ENCODE peak calls at places on chromosomes 4 and X, in six cellular contexts. Y is tibial artery, Q is neural crest cell, N is cardiac fibroblast, O is keratinocyte, T is fibroblast of the aortic adventitia. J is an unnamed sample.

GRCh38 chrX:151870603-151871002 is 42.1 kb upstream of the MAGEA4 start:
- DNase-seq in Y (no peak), Q (no peak), N (peak; percentile 85), O (no peak), T (peak; percentile 91), J (peak; percentile 13)

GRCh38 chrX:136209016-136209738 is 42.0 kb downstream of the MAP7D3 start:
- DNase-seq in Y (peak; percentile 77), Q (peak; percentile 8), N (peak; percentile 78), O (no peak), T (peak; percentile 75), J (no peak)

GRCh38 chr4:39642885-39643550 is 4.4 kb upstream of the SMIM14 start:
- DNase-seq in Y (no peak), Q (no peak), N (peak; percentile 65), O (no peak), T (peak; percentile 35), J (no peak)

GRCh38 chr4:10015140-10015753 is 6.0 kb downstream of the SLC2A9 start:
- DNase-seq in Y (no peak), Q (peak; percentile 36), N (peak; percentile 76), O (no peak), T (peak; percentile 57), J (peak; percentile 27)

GRCh38 chr4:15021301-15021700 is 19.0 kb downstream of the CPEB2 start:
- DNase-seq in Y (no peak), Q (no peak), N (no peak), O (no peak), T (no peak), J (no peak)

GRCh38 chr4:169253904-169254303 is 16.9 kb downstream of the SH3RF1 start:
- DNase-seq in Y (no peak), Q (no peak), N (peak; percentile 56), O (no peak), T (peak; percentile 82), J (peak; percentile 83)

GRCh38 chr4:95155759-95156451 is 392.9 kb downstream of the UNC5C start:
- DNase-seq in Y (no peak), Q (no peak), N (peak; percentile 49), O (no peak), T (peak; percentile 42), J (no peak)

GRCh38 chr4:130233377-130234047 is 1137.6 kb downstream of the C4orf33 start:
- DNase-seq in Y (no peak), Q (no peak), N (peak; percentile 10), O (no peak), T (peak; percentile 12), J (peak; percentile 3)

GRCh38 chrX:7233632-7234406 is 85.9 kb upstream of the PUDP start:
- DNase-seq in Y (no peak), Q (no peak), N (peak; percentile 0), O (no peak), T (peak; percentile 4), J (peak; percentile 0)

GRCh38 chrX:15643786-15644559 is 20.6 kb downstream of the CLTRN start:
- DNase-seq in Y (no peak), Q (no peak), N (no peak), O (no peak), T (no peak), J (no peak)

GRCh38 chr4:118774321-118774720 is 61.6 kb downstream of the SEC24D start:
- DNase-seq in Y (no peak), Q (no peak), N (no peak), O (no peak), T (no peak), J (no peak)

GRCh38 chrX:6226053-6226645 is 2.5 kb downstream of the NLGN4X start:
- DNase-seq in Y (no peak), Q (peak; percentile 66), N (no peak), O (no peak), T (no peak), J (no peak)

GRCh38 chrX:129981752-129982299 is 609 bp upstream of the BCORL1 start:
- DNase-seq in Y (peak; percentile 61), Q (no peak), N (no peak), O (no peak), T (no peak), J (no peak)

GRCh38 chr4:86957214-86957613 is 22.4 kb downstream of the AFF1 start:
- DNase-seq in Y (no peak), Q (no peak), N (peak; percentile 72), O (no peak), T (peak; percentile 86), J (peak; percentile 79)

GRCh38 chrX:2320580-2321327 is 180.0 kb downstream of the DHRSX start:
- DNase-seq in Y (no peak), Q (peak; percentile 16), N (peak; percentile 71), O (no peak), T (peak; percentile 58), J (peak; percentile 13)

GRCh38 chrX:117291760-117292159 is 824.9 kb downstream of the KLHL13 start:
- DNase-seq in Y (no peak), Q (no peak), N (no peak), O (no peak), T (no peak), J (no peak)

GRCh38 chr4:161498155-161498554 is 665.6 kb downstream of the FSTL5 start:
- DNase-seq in Y (no peak), Q (no peak), N (no peak), O (no peak), T (no peak), J (no peak)

GRCh38 chr4:97938141-97938540 is 205.1 kb downstream of the STPG2 start:
- DNase-seq in Y (no peak), Q (no peak), N (no peak), O (no peak), T (no peak), J (no peak)

GRCh38 chr4:148057425-148058020 is 325.6 kb downstream of the ARHGAP10 start:
- DNase-seq in Y (no peak), Q (no peak), N (no peak), O (no peak), T (no peak), J (no peak)

GRCh38 chr4:174018236-174018635 is 265.2 kb downstream of the FBXO8 start:
- DNase-seq in Y (no peak), Q (no peak), N (no peak), O (no peak), T (no peak), J (no peak)

DNA sequence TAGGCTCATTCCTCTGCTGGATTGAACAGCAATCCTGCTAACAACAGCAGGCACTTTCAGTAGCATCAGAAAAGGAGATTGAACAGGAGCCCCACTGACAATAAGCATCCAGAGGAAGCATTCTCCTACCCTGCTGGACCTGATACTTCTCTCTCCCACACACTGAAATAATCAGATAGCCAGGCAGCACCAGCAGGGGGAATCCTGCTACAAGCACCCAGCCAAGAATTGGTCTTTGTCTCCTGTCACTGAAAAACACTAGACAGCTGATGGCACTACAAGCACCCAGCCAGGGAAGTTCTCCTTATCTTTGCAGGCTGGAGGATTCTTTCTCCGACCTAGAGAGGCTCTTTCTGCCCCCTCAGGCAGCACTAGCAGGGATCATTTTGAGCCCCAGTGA is 444.3 kb upstream of the GRIA3 start:
- DNase-seq in Y (no peak), Q (no peak), N (no peak), O (no peak), T (no peak), J (peak; percentile 0)
- TF ChIP-seq CTCF in Y (no peak), Q (no peak), N (peak; percentile 6), O (peak; percentile 7), T (no peak), J (peak; percentile 34)

GRCh38 chr4:73922766-73923630 is 53.8 kb downstream of the CXCL1 start:
- DNase-seq in Y (no peak), Q (no peak), N (peak; percentile 79), O (no peak), T (peak; percentile 85), J (peak; percentile 39)
- TF ChIP-seq CTCF in Y (peak; percentile 45), Q (peak; percentile 31), N (peak; percentile 35), O (no peak), T (peak; percentile 49), J (peak; percentile 78)

GRCh38 chr4:121421594-121421993 is 40.8 kb upstream of the QRFPR start:
- DNase-seq in Y (no peak), Q (no peak), N (peak; percentile 10), O (no peak), T (peak; percentile 8), J (no peak)
- TF ChIP-seq CTCF in Y (no peak), Q (peak; percentile 55), N (peak; percentile 40), O (peak; percentile 37), T (no peak), J (peak; percentile 52)

GRCh38 chr4:6884341-6884870 is 25.2 kb upstream of the TBC1D14 start:
- DNase-seq in Y (no peak), Q (no peak), N (no peak), O (no peak), T (peak; percentile 24), J (no peak)

GRCh38 chr4:6886886-6887285 is 22.7 kb upstream of the TBC1D14 start:
- DNase-seq in Y (no peak), Q (no peak), N (no peak), O (no peak), T (no peak), J (no peak)

GRCh38 chr4:6887591-6888371 is 21.8 kb upstream of the TBC1D14 start:
- DNase-seq in Y (peak; percentile 64), Q (peak; percentile 64), N (no peak), O (no peak), T (no peak), J (no peak)

GRCh38 chr4:6888506-6889071 is 21.0 kb upstream of the TBC1D14 start:
- DNase-seq in Y (no peak), Q (no peak), N (no peak), O (no peak), T (no peak), J (no peak)

GRCh38 chr4:6885953-6886557 is 23.6 kb upstream of the TBC1D14 start:
- DNase-seq in Y (peak; percentile 81), Q (no peak), N (peak; percentile 60), O (no peak), T (peak; percentile 73), J (peak; percentile 63)
- TF ChIP-seq CTCF in Y (peak; percentile 15), Q (no peak), N (peak; percentile 22), O (peak; percentile 24), T (peak; percentile 21), J (peak; percentile 46)

DNA sequence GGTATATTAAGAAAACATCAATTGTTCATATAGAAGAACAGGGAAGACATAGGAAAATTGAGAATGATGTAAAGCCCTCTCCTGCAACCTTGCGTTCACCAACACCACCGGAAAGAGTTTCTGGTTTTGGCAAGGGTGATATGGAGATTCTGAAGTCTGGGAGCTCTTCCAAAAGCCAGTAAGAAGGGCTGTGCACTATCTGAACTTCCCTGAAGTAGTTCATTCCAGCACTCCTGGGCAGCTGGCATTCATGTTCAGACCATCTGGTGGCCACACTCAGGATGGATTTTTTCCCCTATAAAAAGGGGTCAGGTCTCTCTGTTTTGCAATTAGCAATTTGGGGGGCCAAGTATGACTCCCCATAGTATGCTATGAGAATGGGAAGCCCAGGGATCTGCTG is 15.4 kb upstream of the TLR2 start:
- DNase-seq in Y (no peak), Q (no peak), N (peak; percentile 52), O (no peak), T (peak; percentile 43), J (no peak)
- TF ChIP-seq CTCF in Y (no peak), Q (no peak), N (no peak), O (no peak), T (no peak), J (no peak)

DNA sequence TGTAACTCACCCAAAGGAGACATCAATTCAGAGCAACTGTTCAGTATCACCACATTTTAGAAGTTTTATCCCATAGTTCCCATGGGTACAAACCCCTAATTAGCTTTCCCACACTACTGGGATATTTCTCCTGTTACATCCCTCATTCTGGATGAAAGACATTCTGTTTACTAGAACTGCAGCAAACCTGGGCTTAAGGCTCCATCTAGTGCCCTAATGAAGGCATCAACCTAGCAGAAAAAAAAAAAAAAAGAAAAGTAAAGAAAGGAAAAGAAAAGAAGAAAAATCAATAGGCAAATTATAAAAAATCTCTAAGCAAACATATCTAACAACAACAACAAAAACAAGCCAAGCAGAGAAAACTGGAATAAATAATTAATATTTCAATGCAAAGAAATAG is 133.7 kb upstream of the CPXCR1 start:
- DNase-seq in Y (no peak), Q (no peak), N (peak; percentile 51), O (no peak), T (peak; percentile 17), J (no peak)
- TF ChIP-seq CTCF in Y (peak; percentile 10), Q (peak; percentile 85), N (peak; percentile 32), O (peak; percentile 45), T (peak; percentile 28), J (peak; percentile 29)

J was measured in HFFc6.